ENCODE peak calls at places on chromosomes 16 and 17, in five cellular contexts. E, C, Z, K and S are unnamed samples.

GRCh38 chr17:53033297-53033696 is 789.4 kb upstream of the KIF2B start:
- DNase-seq in E (no peak), C (no peak), Z (no peak), K (no peak), S (no peak)

GRCh38 chr16:82263456-82264159 is 93.6 kb upstream of the MPHOSPH6 start:
- DNase-seq in E (peak), C (peak), Z (no peak), K (peak), S (peak)

GRCh38 chr16:88804552-88805339 is 1.2 kb downstream of the CDT1 start:
- DNase-seq in E (no peak), C (peak), Z (no peak), K (peak), S (no peak)

GRCh38 chr17:32584792-32585191 is 98.0 kb downstream of the CDK5R1 start:
- DNase-seq in E (no peak), C (peak), Z (no peak), K (no peak), S (no peak)

GRCh38 chr17:15157051-15157450 is 108.1 kb downstream of the PMP22 start:
- DNase-seq in E (no peak), C (peak), Z (no peak), K (no peak), S (peak)

GRCh38 chr16:75801307-75801706 is 75.0 kb upstream of the CPHXL start:
- DNase-seq in E (no peak), C (peak), Z (no peak), K (no peak), S (no peak)

GRCh38 chr16:59067207-59067606 is 333.1 kb upstream of the GOT2 start:
- DNase-seq in E (peak), C (no peak), Z (no peak), K (peak), S (peak)

GRCh38 chr16:87701066-87701425 is 64.7 kb downstream of the KLHDC4 start:
- DNase-seq in E (no peak), C (no peak), Z (no peak), K (peak), S (no peak)

GRCh38 chr17:35189291-35189690 is 4.9 kb downstream of the SLC35G3 start:
- DNase-seq in E (no peak), C (no peak), Z (no peak), K (no peak), S (peak)

GRCh38 chr16:1920727-1921155 is 2.5 kb upstream of the HS3ST6 start:
- DNase-seq in E (no peak), C (peak), Z (no peak), K (peak), S (no peak)

GRCh38 chr17:10460062-10460461 is 9.3 kb downstream of the MYH4 start:
- DNase-seq in E (no peak), C (no peak), Z (no peak), K (no peak), S (no peak)

GRCh38 chr17:29929006-29929543 is 953 bp downstream of the SSH2 start:
- DNase-seq in E (no peak), C (peak), Z (no peak), K (peak), S (peak)

GRCh38 chr16:21184834-21185233 is 26.4 kb downstream of the LDAF1 start:
- DNase-seq in E (no peak), C (no peak), Z (no peak), K (no peak), S (no peak)

GRCh38 chr16:57265850-57266530 is 18.5 kb downstream of the PLLP start:
- DNase-seq in E (peak), C (peak), Z (no peak), K (no peak), S (peak)

GRCh38 chr17:46928472-46929261 is 5.7 kb downstream of the GOSR2 start:
- DNase-seq in E (no peak), C (no peak), Z (no peak), K (no peak), S (no peak)

GRCh38 chr17:61468263-61468907 is 16.2 kb downstream of the TBX4 start:
- DNase-seq in E (no peak), C (no peak), Z (no peak), K (peak), S (no peak)

GRCh38 chr16:75074920-75075687 is 41.5 kb downstream of the LDHD start:
- DNase-seq in E (no peak), C (no peak), Z (no peak), K (peak), S (peak)

GRCh38 chr16:87160752-87161337 is 156.3 kb downstream of the C16orf95 start:
- DNase-seq in E (no peak), C (no peak), Z (no peak), K (no peak), S (no peak)

GRCh38 chr17:47305302-47305923 is 18.3 kb upstream of the EFCAB13 start:
- DNase-seq in E (no peak), C (peak), Z (peak), K (no peak), S (peak)

GRCh38 chr17:58630883-58631522 is 60.8 kb downstream of the TEX14 start:
- DNase-seq in E (peak), C (no peak), Z (peak), K (no peak), S (no peak)

GRCh38 chr16:53022374-53022773 is 30.3 kb downstream of the CHD9NB start:
- DNase-seq in E (peak), C (peak), Z (no peak), K (peak), S (peak)

GRCh38 chr16:3771513-3771912 is 54.2 kb upstream of the TRAP1 start:
- DNase-seq in E (no peak), C (no peak), Z (no peak), K (no peak), S (no peak)

GRCh38 chr16:2986623-2987188 is 6.5 kb upstream of the PKMYT1 start:
- DNase-seq in E (no peak), C (no peak), Z (no peak), K (no peak), S (no peak)

GRCh38 chr16:2250652-2251280 is 621 bp downstream of the ECI1 start:
- DNase-seq in E (no peak), C (peak), Z (no peak), K (no peak), S (peak)

GRCh38 chr17:50198026-50198669 is 3.3 kb downstream of the COL1A1 start:
- DNase-seq in E (peak), C (peak), Z (no peak), K (peak), S (peak)

GRCh38 chr17:82879241-82879640 is 39.4 kb upstream of the ZNF750 start:
- DNase-seq in E (no peak), C (no peak), Z (no peak), K (no peak), S (no peak)

GRCh38 chr17:75647061-75647460 is 13.8 kb downstream of the SMIM5 start:
- DNase-seq in E (no peak), C (no peak), Z (no peak), K (no peak), S (no peak)

GRCh38 chr17:146983-147761 is 9.8 kb downstream of the SCGB1C2 start:
- DNase-seq in E (peak), C (no peak), Z (no peak), K (no peak), S (no peak)

GRCh38 chr16:8729779-8730334 is 55.4 kb downstream of the ABAT start:
- DNase-seq in E (no peak), C (no peak), Z (no peak), K (peak), S (no peak)

GRCh38 chr17:17919169-17920107 is 52.8 kb downstream of the TOM1L2 start:
- DNase-seq in E (peak), C (peak), Z (no peak), K (peak), S (peak)

GRCh38 chr17:61397086-61397842 is 2.4 kb upstream of the TBX2 start:
- DNase-seq in E (no peak), C (peak), Z (no peak), K (no peak), S (no peak)

GRCh38 chr16:53504161-53504663 is 1.2 kb upstream of the AKTIP start:
- DNase-seq in E (peak), C (peak), Z (peak), K (peak), S (peak)

GRCh38 chr16:617855-618254 is 12.9 kb upstream of the WFIKKN1 start:
- DNase-seq in E (no peak), C (no peak), Z (no peak), K (no peak), S (no peak)

GRCh38 chr16:20814761-20815160 is 8.4 kb downstream of the REXO5 start:
- DNase-seq in E (no peak), C (no peak), Z (no peak), K (no peak), S (no peak)

GRCh38 chr17:36505171-36505570 is 18.7 kb downstream of the ZNHIT3 start:
- DNase-seq in E (no peak), C (no peak), Z (no peak), K (no peak), S (no peak)

GRCh38 chr17:32514587-32514986 is 27.8 kb downstream of the CDK5R1 start:
- DNase-seq in E (no peak), C (no peak), Z (no peak), K (no peak), S (no peak)

GRCh38 chr17:7380855-7381683 is at the start of gene TNK1:
- DNase-seq in E (peak), C (peak), Z (no peak), K (no peak), S (no peak)

GRCh38 chr17:7384489-7385081 is 3.7 kb downstream of the TNK1 start:
- DNase-seq in E (no peak), C (no peak), Z (no peak), K (peak), S (no peak)

GRCh38 chr17:7383742-7384488 is 3.0 kb downstream of the TNK1 start:
- DNase-seq in E (no peak), C (peak), Z (no peak), K (peak), S (peak)

GRCh38 chr17:7382901-7383300 is 2.0 kb downstream of the TNK1 start:
- DNase-seq in E (no peak), C (no peak), Z (no peak), K (no peak), S (no peak)

GRCh38 chr17:7383371-7383741 is 2.5 kb downstream of the TNK1 start:
- DNase-seq in E (no peak), C (no peak), Z (no peak), K (no peak), S (no peak)
- H3K4me3 ChIP-seq in E (peak), C (peak), Z (peak), K (peak), S (no peak)

DNA sequence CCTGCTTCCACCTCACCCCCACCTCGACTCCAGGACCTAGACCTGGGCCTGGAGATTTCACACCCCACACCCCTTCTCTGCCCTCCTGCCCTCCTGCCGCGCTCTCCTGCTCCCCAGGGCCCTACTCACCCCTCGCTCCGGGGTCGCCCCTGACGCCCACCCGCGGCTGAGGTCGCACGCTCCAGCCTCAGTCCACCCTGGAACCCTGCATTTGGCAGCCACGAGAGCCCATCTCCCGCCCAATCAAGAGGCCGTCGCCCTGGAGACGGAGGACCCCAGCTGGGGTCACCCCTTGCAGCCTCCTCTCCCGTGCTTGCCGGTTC is 16.1 kb downstream of the TLE7 start:
- DNase-seq in E (no peak), C (no peak), Z (no peak), K (no peak), S (no peak)
- H3K4me3 ChIP-seq in E (no peak), C (peak), Z (no peak), K (no peak), S (peak)

GRCh38 chr17:48718781-48719641 is 3.3 kb downstream of the PRAC1 start:
- DNase-seq in E (no peak), C (no peak), Z (peak), K (no peak), S (no peak)
- H3K4me3 ChIP-seq in E (no peak), C (no peak), Z (peak), K (no peak), S (no peak)

GRCh38 chr16:11524098-11524760 is 62.5 kb downstream of the LITAF start:
- DNase-seq in E (no peak), C (no peak), Z (no peak), K (no peak), S (no peak)
- H3K4me3 ChIP-seq in E (no peak), C (no peak), Z (no peak), K (no peak), S (no peak)

DNA sequence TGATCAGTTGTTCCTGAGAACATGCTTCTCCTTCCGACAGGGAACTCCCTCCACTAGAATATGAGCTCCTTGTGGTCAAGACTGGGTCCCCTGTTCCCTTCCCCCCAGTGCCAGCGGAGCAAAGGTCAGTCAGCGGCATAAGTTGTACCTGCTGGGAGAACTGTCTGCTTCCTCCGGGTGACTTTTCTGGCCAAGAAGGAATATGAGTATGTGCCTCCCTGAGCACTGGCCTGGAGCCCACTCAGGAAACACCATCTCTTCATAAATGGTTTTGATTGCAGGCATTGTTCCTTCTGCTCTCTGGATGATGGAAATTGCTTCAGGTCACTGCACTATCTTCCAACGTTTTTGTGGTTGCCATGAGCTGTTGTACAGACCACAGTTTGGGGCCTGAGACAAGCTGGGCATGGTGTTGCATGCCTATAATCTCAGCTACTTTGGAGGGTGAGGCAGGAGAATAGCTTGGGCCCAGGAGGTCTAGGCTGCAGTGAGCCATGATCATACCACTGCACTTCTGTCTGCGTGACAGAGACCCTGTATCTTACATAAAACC is 2.9 kb upstream of the P4HB start:
- DNase-seq in E (no peak), C (no peak), Z (no peak), K (no peak), S (peak)
- H3K4me3 ChIP-seq in E (no peak), C (no peak), Z (no peak), K (peak), S (no peak)

GRCh38 chr16:78742501-78743283 is 643.2 kb downstream of the WWOX start:
- DNase-seq in E (no peak), C (no peak), Z (no peak), K (peak), S (peak)

GRCh38 chr16:78744796-78745464 is 645.5 kb downstream of the WWOX start:
- DNase-seq in E (no peak), C (no peak), Z (no peak), K (no peak), S (no peak)

GRCh38 chr16:78743556-78743955 is 644.1 kb downstream of the WWOX start:
- DNase-seq in E (no peak), C (no peak), Z (no peak), K (no peak), S (no peak)

GRCh38 chr16:78745491-78746019 is 646.1 kb downstream of the WWOX start:
- DNase-seq in E (no peak), C (no peak), Z (no peak), K (no peak), S (no peak)

GRCh38 chr16:78744099-78744498 is 644.6 kb downstream of the WWOX start:
- DNase-seq in E (no peak), C (no peak), Z (no peak), K (no peak), S (no peak)
- H3K4me3 ChIP-seq in E (no peak), C (no peak), Z (no peak), K (no peak), S (no peak)

GRCh38 chr17:39225974-39226683 is 384 bp upstream of the STAC2 start:
- DNase-seq in E (peak), C (peak), Z (no peak), K (peak), S (peak)
- H3K4me3 ChIP-seq in E (peak), C (peak), Z (peak), K (peak), S (peak)

GRCh38 chr16:73506568-73507056 is 458.7 kb upstream of the ZFHX3 start:
- DNase-seq in E (no peak), C (no peak), Z (no peak), K (no peak), S (no peak)

GRCh38 chr16:73505178-73505968 is 457.4 kb upstream of the ZFHX3 start:
- DNase-seq in E (no peak), C (no peak), Z (no peak), K (no peak), S (no peak)

GRCh38 chr16:73503093-73503492 is 455.2 kb upstream of the ZFHX3 start:
- DNase-seq in E (no peak), C (no peak), Z (no peak), K (no peak), S (no peak)

GRCh38 chr16:73504591-73504990 is 456.7 kb upstream of the ZFHX3 start:
- DNase-seq in E (no peak), C (no peak), Z (no peak), K (no peak), S (no peak)
- H3K4me3 ChIP-seq in E (peak), C (no peak), Z (peak), K (no peak), S (no peak)